ENCODE peak calls at places on chromosomes 12 and 14, in five cellular contexts. D is AG09309, F is K562, H is fibroblast of pulmonary artery, L is BE2C. E is an unnamed sample.

GRCh38 chr14:69887740-69888657 is 8.8 kb downstream of the SMOC1 start:
- DNase-seq in D (no peak), F (no peak), H (peak), L (no peak), E (no peak)

GRCh38 chr14:75298187-75298985 is 19.8 kb downstream of the FOS start:
- DNase-seq in D (no peak), F (peak), H (peak), L (no peak), E (no peak)

GRCh38 chr14:101064121-101064661 is 160.7 kb upstream of the RTL1 start:
- DNase-seq in D (no peak), F (no peak), H (no peak), L (peak), E (no peak)

GRCh38 chr12:120012067-120012621 is 23.1 kb downstream of the BICDL1 start:
- DNase-seq in D (no peak), F (peak), H (peak), L (peak), E (no peak)

GRCh38 chr14:81172881-81173280 is 47.9 kb downstream of the GTF2A1 start:
- DNase-seq in D (no peak), F (no peak), H (no peak), L (no peak), E (no peak)

GRCh38 chr12:72273499-72273837 is 1.3 kb downstream of the TRHDE start:
- DNase-seq in D (no peak), F (no peak), H (no peak), L (no peak), E (no peak)

GRCh38 chr12:39937119-39937518 is 168.8 kb downstream of the SLC2A13 start:
- DNase-seq in D (no peak), F (no peak), H (no peak), L (no peak), E (no peak)

GRCh38 chr14:100539766-100540140 is 47.5 kb downstream of the BEGAIN start:
- DNase-seq in D (no peak), F (no peak), H (no peak), L (peak), E (no peak)

GRCh38 chr12:75661927-75662326 is 150.5 kb upstream of the KRR1 start:
- DNase-seq in D (no peak), F (no peak), H (peak), L (no peak), E (no peak)

GRCh38 chr14:104800600-104801283 is at the start of gene ZBTB42:
- DNase-seq in D (no peak), F (no peak), H (peak), L (peak), E (no peak)

GRCh38 chr14:67773844-67774377 is 42.5 kb downstream of the ZFYVE26 start:
- DNase-seq in D (no peak), F (no peak), H (no peak), L (no peak), E (no peak)

GRCh38 chr12:115466076-115466475 is 782.1 kb upstream of the TBX3 start:
- DNase-seq in D (peak), F (no peak), H (peak), L (no peak), E (no peak)

GRCh38 chr12:104747956-104748355 is 210.1 kb downstream of the SLC41A2 start:
- DNase-seq in D (no peak), F (no peak), H (no peak), L (no peak), E (no peak)

GRCh38 chr12:11795910-11796459 is 146.5 kb downstream of the ETV6 start:
- DNase-seq in D (no peak), F (no peak), H (peak), L (no peak), E (no peak)

GRCh38 chr12:118035194-118036041 is 18.9 kb downstream of the RFC5 start:
- DNase-seq in D (no peak), F (no peak), H (peak), L (peak), E (no peak)

GRCh38 chr14:76227450-76228050 is 75.8 kb downstream of the GPATCH2L start:
- DNase-seq in D (peak), F (no peak), H (peak), L (no peak), E (no peak)

GRCh38 chr14:91138511-91139359 is 24.9 kb downstream of the DGLUCY start:
- DNase-seq in D (no peak), F (peak), H (peak), L (peak), E (no peak)

GRCh38 chr14:75572104-75572503 is 6.3 kb upstream of the FLVCR2 start:
- DNase-seq in D (no peak), F (no peak), H (no peak), L (no peak), E (no peak)

GRCh38 chr14:69693823-69694729 is 72.9 kb upstream of the SRSF5 start:
- DNase-seq in D (no peak), F (peak), H (peak), L (no peak), E (no peak)

DNA sequence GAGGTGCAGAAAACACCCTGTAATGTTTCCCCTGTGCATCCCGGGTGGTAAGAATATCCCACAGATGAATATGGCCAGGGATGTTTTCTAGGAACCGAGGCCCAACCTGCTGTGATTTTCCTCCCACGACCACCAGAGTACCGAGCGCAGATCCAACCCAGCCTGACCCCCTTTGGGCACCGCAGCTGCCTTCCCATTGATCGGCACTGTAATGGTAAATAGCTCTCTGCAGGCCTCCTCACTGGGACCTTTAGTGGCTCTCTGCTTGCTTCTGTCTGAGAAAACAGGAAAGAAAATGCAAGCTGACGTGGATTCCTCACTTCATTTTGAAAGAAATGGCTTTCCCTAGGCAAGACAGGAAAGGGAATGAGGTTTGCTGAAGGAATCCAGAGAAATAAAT is 2.4 kb upstream of the RAB15 start:
- DNase-seq in D (no peak), F (no peak), H (no peak), L (no peak), E (no peak)
- TF ChIP-seq CTCF in D (no peak), F (no peak), H (no peak), L (no peak), E (no peak)

GRCh38 chr12:124140889-124141550 is 153.9 kb upstream of the RFLNA start:
- DNase-seq in D (no peak), F (no peak), H (no peak), L (no peak), E (no peak)

GRCh38 chr12:124147579-124147978 is 147.3 kb upstream of the RFLNA start:
- DNase-seq in D (no peak), F (no peak), H (no peak), L (no peak), E (no peak)

GRCh38 chr12:124147030-124147429 is 147.9 kb upstream of the RFLNA start:
- DNase-seq in D (no peak), F (no peak), H (no peak), L (no peak), E (no peak)

GRCh38 chr12:124142395-124143005 is 152.4 kb upstream of the RFLNA start:
- DNase-seq in D (no peak), F (no peak), H (no peak), L (no peak), E (no peak)

GRCh38 chr12:124143726-124144125 is 151.2 kb upstream of the RFLNA start:
- DNase-seq in D (no peak), F (no peak), H (no peak), L (no peak), E (no peak)
- TF ChIP-seq CTCF in D (no peak), F (no peak), H (no peak), L (no peak), E (no peak)

GRCh38 chr12:49288922-49289555 is 5.9 kb upstream of the PRPH start:
- DNase-seq in D (no peak), F (no peak), H (no peak), L (no peak), E (no peak)

GRCh38 chr12:49287876-49288275 is 7.1 kb upstream of the PRPH start:
- DNase-seq in D (no peak), F (no peak), H (no peak), L (no peak), E (no peak)

GRCh38 chr12:49284672-49285071 is 10.3 kb upstream of the PRPH start:
- DNase-seq in D (no peak), F (no peak), H (no peak), L (no peak), E (no peak)

GRCh38 chr12:49292729-49293055 is 2.3 kb upstream of the PRPH start:
- DNase-seq in D (no peak), F (no peak), H (no peak), L (peak), E (no peak)

DNA sequence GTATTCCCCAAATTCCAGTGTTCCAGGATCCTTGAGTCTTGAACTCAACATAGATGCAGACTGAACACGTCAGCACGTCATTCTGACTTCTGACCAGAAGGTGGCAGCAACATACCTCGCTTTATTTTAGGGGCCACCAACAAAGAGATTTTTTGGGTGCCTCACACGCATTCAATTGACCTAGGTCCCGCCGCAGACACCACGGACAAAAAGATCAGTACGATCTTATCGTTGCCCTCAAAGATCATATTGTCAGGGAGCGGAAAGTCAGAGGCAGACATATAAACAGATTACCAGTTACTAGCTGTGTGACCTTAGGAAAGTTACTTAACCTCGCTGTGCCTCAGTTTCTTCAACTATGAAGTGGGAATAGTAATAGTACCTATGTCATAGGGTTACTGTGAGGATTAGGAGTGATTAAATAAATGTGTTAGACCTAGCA is 6.5 kb upstream of the PRPH start:
- DNase-seq in D (no peak), F (peak), H (peak), L (peak), E (peak)
- TF ChIP-seq CTCF in D (peak), F (peak), H (peak), L (peak), E (peak)

DNA sequence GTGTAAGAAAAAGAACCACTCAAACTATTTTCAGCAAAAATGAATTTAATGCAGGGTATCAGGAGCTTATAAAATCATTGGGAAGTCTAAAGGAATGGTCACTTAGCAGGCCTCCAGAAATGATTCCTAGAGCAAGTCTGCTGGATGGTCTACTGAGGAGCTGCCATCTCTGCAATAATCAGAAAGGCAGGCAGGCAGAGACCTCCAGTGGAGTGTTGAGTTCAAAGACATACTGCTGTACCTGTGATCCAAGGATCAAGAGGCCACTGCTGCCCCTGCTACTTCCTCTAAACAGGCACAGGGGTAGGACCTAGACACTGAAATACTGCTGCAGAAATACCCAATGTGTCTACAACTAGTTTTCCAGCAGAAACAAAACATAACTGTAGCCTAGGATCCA is 14.5 kb upstream of the KICS2 start:
- DNase-seq in D (no peak), F (no peak), H (peak), L (no peak), E (no peak)
- TF ChIP-seq CTCF in D (peak), F (peak), H (peak), L (peak), E (no peak)

E was measured in activated B cell treated with CpG ODN at 0.5 μM for 24 hours.